ENCODE peak calls at places on chromosome X, in four cellular contexts. One of them, this sample, is unnamed.

GRCh38 chrX:107323786-107324492 is 117.5 kb downstream of the DNAAF6 start:
- DNase-seq in fibroblast of lung: no peak
- DNase-seq in GM12864: no peak
- DNase-seq in WTC11: peak; percentile 10
- DNase-seq in this sample: no peak

GRCh38 chrX:131792789-131793462 is 230.2 kb upstream of the STK26 start:
- DNase-seq in fibroblast of lung: no peak
- DNase-seq in GM12864: no peak
- DNase-seq in WTC11: no peak
- DNase-seq in this sample: peak; percentile 22

GRCh38 chrX:54695816-54696487 is 102.1 kb downstream of the ITIH6 start:
- DNase-seq in fibroblast of lung: no peak
- DNase-seq in GM12864: peak; percentile 39
- DNase-seq in WTC11: no peak
- DNase-seq in this sample: no peak

GRCh38 chrX:135652602-135653001 is 60.8 kb upstream of the CT45A1 start:
- DNase-seq in fibroblast of lung: no peak
- DNase-seq in GM12864: no peak
- DNase-seq in WTC11: no peak
- DNase-seq in this sample: no peak

GRCh38 chrX:46733226-46733625 is 25.7 kb downstream of the SLC9A7 start:
- DNase-seq in fibroblast of lung: no peak
- DNase-seq in GM12864: no peak
- DNase-seq in WTC11: no peak
- DNase-seq in this sample: no peak

GRCh38 chrX:44872319-44872816 is 620 bp upstream of the KDM6A start:
- DNase-seq in fibroblast of lung: no peak
- DNase-seq in GM12864: no peak
- DNase-seq in WTC11: peak; percentile 39
- DNase-seq in this sample: no peak

GRCh38 chrX:154986826-154987575 is 35.5 kb downstream of the F8 start:
- DNase-seq in fibroblast of lung: peak; percentile 1
- DNase-seq in GM12864: no peak
- DNase-seq in WTC11: no peak
- DNase-seq in this sample: no peak

GRCh38 chrX:52870041-52870440 is 2.2 kb upstream of the XAGE3 start:
- DNase-seq in fibroblast of lung: no peak
- DNase-seq in GM12864: no peak
- DNase-seq in WTC11: no peak
- DNase-seq in this sample: no peak

GRCh38 chrX:39773923-39774803 is 323.6 kb downstream of the BCOR start:
- DNase-seq in fibroblast of lung: peak; percentile 14
- DNase-seq in GM12864: no peak
- DNase-seq in WTC11: no peak
- DNase-seq in this sample: no peak

GRCh38 chrX:13506574-13506973 is 62.8 kb upstream of the EGFL6 start:
- DNase-seq in fibroblast of lung: peak; percentile 66
- DNase-seq in GM12864: no peak
- DNase-seq in WTC11: peak; percentile 31
- DNase-seq in this sample: peak; percentile 2

GRCh38 chrX:138150709-138151108 is 560.8 kb downstream of the FGF13 start:
- DNase-seq in fibroblast of lung: no peak
- DNase-seq in GM12864: no peak
- DNase-seq in WTC11: no peak
- DNase-seq in this sample: no peak

GRCh38 chrX:46770006-46770816 is 11.3 kb upstream of the SLC9A7 start:
- DNase-seq in fibroblast of lung: peak; percentile 47
- DNase-seq in GM12864: no peak
- DNase-seq in WTC11: no peak
- DNase-seq in this sample: peak; percentile 24

GRCh38 chrX:24870143-24870542 is 145.6 kb downstream of the ARX start:
- DNase-seq in fibroblast of lung: peak; percentile 22
- DNase-seq in GM12864: no peak
- DNase-seq in WTC11: no peak
- DNase-seq in this sample: peak; percentile 48

GRCh38 chrX:96837808-96838207 is 45.9 kb upstream of the RPA4 start:
- DNase-seq in fibroblast of lung: peak; percentile 8
- DNase-seq in GM12864: no peak
- DNase-seq in WTC11: no peak
- DNase-seq in this sample: peak; percentile 12

GRCh38 chrX:39730671-39731389 is 366.9 kb downstream of the BCOR start:
- DNase-seq in fibroblast of lung: peak; percentile 89
- DNase-seq in GM12864: no peak
- DNase-seq in WTC11: peak; percentile 60
- DNase-seq in this sample: peak; percentile 68

GRCh38 chrX:105972690-105973386 is 65.7 kb downstream of the SERPINA7 start:
- DNase-seq in fibroblast of lung: no peak
- DNase-seq in GM12864: no peak
- DNase-seq in WTC11: no peak
- DNase-seq in this sample: no peak

GRCh38 chrX:41293269-41293668 is 40.7 kb upstream of the DDX3X start:
- DNase-seq in fibroblast of lung: no peak
- DNase-seq in GM12864: no peak
- DNase-seq in WTC11: peak; percentile 44
- DNase-seq in this sample: no peak

GRCh38 chrX:24577091-24577490 is 70.1 kb downstream of the PCYT1B start:
- DNase-seq in fibroblast of lung: no peak
- DNase-seq in GM12864: no peak
- DNase-seq in WTC11: no peak
- DNase-seq in this sample: no peak

GRCh38 chrX:3697701-3698279 is 15.7 kb downstream of the PRKX start:
- DNase-seq in fibroblast of lung: peak; percentile 34
- DNase-seq in GM12864: no peak
- DNase-seq in WTC11: no peak
- DNase-seq in this sample: no peak

GRCh38 chrX:38220024-38220935 is at the start of gene SRPX:
- DNase-seq in fibroblast of lung: peak; percentile 67
- DNase-seq in GM12864: no peak
- DNase-seq in WTC11: peak; percentile 37
- DNase-seq in this sample: peak; percentile 41
- TF ChIP-seq CTCF in fibroblast of lung: peak; percentile 31
- TF ChIP-seq CTCF in GM12864: peak; percentile 11
- TF ChIP-seq CTCF in WTC11: no peak
- TF ChIP-seq CTCF in this sample: peak; percentile 68

GRCh38 chrX:30573125-30573524 is 4.4 kb downstream of the TASL start:
- DNase-seq in fibroblast of lung: no peak
- DNase-seq in GM12864: no peak
- DNase-seq in WTC11: no peak
- DNase-seq in this sample: no peak

GRCh38 chrX:30572678-30573077 is 4.9 kb downstream of the TASL start:
- DNase-seq in fibroblast of lung: no peak
- DNase-seq in GM12864: no peak
- DNase-seq in WTC11: no peak
- DNase-seq in this sample: no peak

GRCh38 chrX:30572004-30572403 is 5.6 kb downstream of the TASL start:
- DNase-seq in fibroblast of lung: no peak
- DNase-seq in GM12864: no peak
- DNase-seq in WTC11: no peak
- DNase-seq in this sample: no peak

GRCh38 chrX:30570505-30570904 is 7.1 kb downstream of the TASL start:
- DNase-seq in fibroblast of lung: peak; percentile 33
- DNase-seq in GM12864: no peak
- DNase-seq in WTC11: no peak
- DNase-seq in this sample: peak; percentile 0
- TF ChIP-seq CTCF in fibroblast of lung: peak; percentile 47
- TF ChIP-seq CTCF in GM12864: peak; percentile 26
- TF ChIP-seq CTCF in WTC11: no peak
- TF ChIP-seq CTCF in this sample: peak; percentile 76

GRCh38 chrX:118855681-118856310 is 32.2 kb downstream of the ZCCHC12 start:
- DNase-seq in fibroblast of lung: no peak
- DNase-seq in GM12864: no peak
- DNase-seq in WTC11: no peak
- DNase-seq in this sample: no peak

GRCh38 chrX:118847676-118848075 is 24.1 kb downstream of the ZCCHC12 start:
- DNase-seq in fibroblast of lung: peak; percentile 57
- DNase-seq in GM12864: peak; percentile 4
- DNase-seq in WTC11: no peak
- DNase-seq in this sample: peak; percentile 30

GRCh38 chrX:118853596-118853995 is 30.0 kb downstream of the ZCCHC12 start:
- DNase-seq in fibroblast of lung: no peak
- DNase-seq in GM12864: no peak
- DNase-seq in WTC11: no peak
- DNase-seq in this sample: no peak
- TF ChIP-seq CTCF in fibroblast of lung: no peak
- TF ChIP-seq CTCF in GM12864: no peak
- TF ChIP-seq CTCF in WTC11: no peak
- TF ChIP-seq CTCF in this sample: no peak

DNA sequence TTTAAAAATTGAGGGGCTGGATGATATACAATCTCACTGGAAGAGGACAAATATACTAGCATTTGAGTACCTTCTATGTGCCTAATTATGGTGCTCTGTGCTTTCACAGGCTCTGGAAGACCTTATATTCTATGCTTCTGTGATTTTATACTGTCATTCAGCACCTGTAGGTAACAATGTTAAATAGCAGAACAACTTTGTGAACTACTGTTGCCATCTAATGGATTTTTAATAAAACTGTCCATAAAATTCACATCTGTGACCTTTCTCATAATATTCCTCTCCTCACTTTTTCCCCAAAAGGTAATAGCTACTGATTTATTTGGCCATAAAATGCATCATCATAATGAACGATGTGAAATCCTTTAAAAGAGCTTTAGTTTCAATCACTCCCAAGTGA is 21.9 kb downstream of the POU3F4 start:
- DNase-seq in fibroblast of lung: no peak
- DNase-seq in GM12864: no peak
- DNase-seq in WTC11: no peak
- DNase-seq in this sample: no peak
- TF ChIP-seq CTCF in fibroblast of lung: no peak
- TF ChIP-seq CTCF in GM12864: no peak
- TF ChIP-seq CTCF in WTC11: no peak
- TF ChIP-seq CTCF in this sample: no peak

GRCh38 chrX:125709532-125709931 is 389.9 kb downstream of the TEX13C start:
- DNase-seq in fibroblast of lung: no peak
- DNase-seq in GM12864: no peak
- DNase-seq in WTC11: no peak
- DNase-seq in this sample: no peak
- TF ChIP-seq CTCF in fibroblast of lung: no peak
- TF ChIP-seq CTCF in GM12864: no peak
- TF ChIP-seq CTCF in WTC11: no peak
- TF ChIP-seq CTCF in this sample: no peak

DNA sequence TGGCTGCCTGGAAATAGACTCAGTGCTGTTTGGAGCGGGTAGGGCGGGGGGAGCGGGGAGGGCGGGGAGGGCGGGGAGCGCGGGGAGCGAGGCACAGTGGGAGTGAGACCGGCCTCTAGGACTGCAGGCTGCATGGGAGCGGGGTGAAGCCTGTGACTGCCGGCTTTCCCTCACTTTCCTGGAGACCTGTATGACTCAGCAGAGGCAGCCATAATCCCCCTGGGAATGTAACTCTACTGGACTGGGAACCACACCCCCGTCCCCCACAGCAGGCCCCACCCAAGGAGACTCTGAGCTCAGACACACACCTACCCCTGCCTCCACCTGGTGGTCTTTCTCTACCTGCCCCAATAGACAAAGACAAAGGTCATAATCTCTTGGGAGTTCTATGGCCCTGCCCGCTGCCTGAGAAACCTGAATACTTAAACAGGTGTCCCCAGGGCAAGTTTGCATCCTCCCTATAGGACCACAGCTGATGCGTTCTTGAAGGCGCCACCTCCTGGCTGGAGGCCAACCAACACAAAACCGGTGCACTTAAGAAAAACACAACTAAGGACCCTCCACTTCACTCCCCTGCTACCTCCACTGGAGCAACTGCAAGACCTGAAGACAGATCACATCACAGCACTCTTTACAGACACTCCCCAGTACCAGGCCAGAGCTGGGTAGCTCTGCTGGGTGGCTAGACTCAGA is 18.0 kb downstream of the HDAC8 start:
- DNase-seq in fibroblast of lung: no peak
- DNase-seq in GM12864: no peak
- DNase-seq in WTC11: peak; percentile 69
- DNase-seq in this sample: no peak
- TF ChIP-seq CTCF in fibroblast of lung: no peak
- TF ChIP-seq CTCF in GM12864: no peak
- TF ChIP-seq CTCF in WTC11: no peak
- TF ChIP-seq CTCF in this sample: no peak

GRCh38 chrX:1465261-1466231 is 12.8 kb upstream of the ASMTL start:
- DNase-seq in fibroblast of lung: no peak
- DNase-seq in GM12864: no peak
- DNase-seq in WTC11: no peak
- DNase-seq in this sample: no peak

GRCh38 chrX:1464282-1465131 is 11.8 kb upstream of the ASMTL start:
- DNase-seq in fibroblast of lung: no peak
- DNase-seq in GM12864: no peak
- DNase-seq in WTC11: no peak
- DNase-seq in this sample: no peak

GRCh38 chrX:1462110-1462509 is 9.4 kb upstream of the ASMTL start:
- DNase-seq in fibroblast of lung: no peak
- DNase-seq in GM12864: no peak
- DNase-seq in WTC11: no peak
- DNase-seq in this sample: no peak

GRCh38 chrX:1462596-1463251 is 10.0 kb upstream of the ASMTL start:
- DNase-seq in fibroblast of lung: no peak
- DNase-seq in GM12864: no peak
- DNase-seq in WTC11: no peak
- DNase-seq in this sample: peak; percentile 68

DNA sequence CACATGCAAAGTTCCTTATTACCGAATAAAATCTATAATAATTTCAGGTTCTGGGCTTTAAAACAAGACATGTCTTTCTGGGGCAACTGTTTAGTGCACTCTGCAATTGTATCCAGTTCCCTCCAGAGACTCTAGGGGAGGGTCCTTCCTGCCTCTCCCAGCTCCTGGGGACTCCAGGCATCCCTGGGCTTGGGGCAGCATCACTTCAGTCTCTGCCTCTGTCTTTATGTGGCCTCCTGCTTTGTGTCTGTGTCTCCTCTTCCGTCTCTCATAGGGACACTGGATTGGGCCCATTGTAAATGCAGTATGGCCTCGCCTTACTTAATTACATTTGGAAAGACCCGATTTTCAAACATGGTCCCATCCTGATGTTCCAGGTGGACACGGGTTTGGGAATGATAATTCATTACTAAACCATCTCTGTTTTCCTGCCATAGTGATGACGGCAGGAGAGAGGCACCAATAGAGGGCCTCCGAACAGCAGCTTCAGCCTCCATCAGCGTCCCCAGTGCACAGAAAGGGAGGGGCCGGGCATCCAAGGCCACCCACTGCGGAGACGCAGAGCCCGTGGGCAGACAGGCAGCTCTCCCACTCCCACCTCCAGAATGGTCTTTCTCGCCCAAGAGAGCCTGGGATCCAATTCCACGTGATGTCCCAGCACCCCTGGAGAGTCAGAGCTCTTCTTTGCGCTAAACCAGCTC is 11.0 kb upstream of the ASMTL start:
- DNase-seq in fibroblast of lung: no peak
- DNase-seq in GM12864: no peak
- DNase-seq in WTC11: no peak
- DNase-seq in this sample: no peak
- TF ChIP-seq CTCF in fibroblast of lung: no peak
- TF ChIP-seq CTCF in GM12864: no peak
- TF ChIP-seq CTCF in WTC11: no peak
- TF ChIP-seq CTCF in this sample: no peak

This sample was measured in HFFc6.